ENCODE peak calls at places on chromosomes 7 and 10, in nine cellular contexts. A is cardiac muscle cell, Q is tibial artery, L is GM23248, P is colonic mucosa, Y is heart left ventricle, H is pancreas, N is spleen, W is mammary epithelial cell. G is an unnamed sample. For H3K4me1, the result is how much of the 10 kb centered on the place peaks cover.

GRCh38 chr7:13518738-13519137 is 470.7 kb downstream of the ETV1 start:
- DNase-seq in Y (no peak), W (no peak), N (no peak), H (no peak), L (no peak), Q (no peak), A (no peak), P (no peak), G (no peak)

GRCh38 chr10:30219977-30220751 is 128.9 kb downstream of the MTPAP start:
- DNase-seq in P (no peak), H (no peak), A (peak), N (no peak), W (peak), L (peak), Q (no peak), Y (no peak), G (peak)

GRCh38 chr7:82362129-82362528 is 81.4 kb downstream of the CACNA2D1 start:
- DNase-seq in L (peak), W (peak), Q (no peak), H (no peak), Y (no peak), A (peak), N (no peak), P (no peak), G (no peak)

GRCh38 chr10:14665304-14665703 is 109.4 kb downstream of the FAM107B start:
- DNase-seq in Q (no peak), L (peak), A (peak), H (no peak), N (no peak), Y (no peak), W (peak), P (peak), G (no peak)

GRCh38 chr7:111089822-111090426 is 1.0 kb upstream of the LRRN3 start:
- DNase-seq in H (no peak), A (peak), Q (no peak), L (peak), W (peak), Y (no peak), P (no peak), N (no peak), G (peak)

GRCh38 chr10:103833731-103834365 is 21.5 kb downstream of the SH3PXD2A start:
- DNase-seq in A (peak), H (peak), Y (peak), L (peak), N (peak), Q (peak), P (peak), W (no peak), G (no peak)

GRCh38 chr10:73060738-73061635 is 35.7 kb downstream of the P4HA1 start:
- DNase-seq in P (no peak), H (no peak), N (no peak), L (peak), Q (no peak), W (peak), Y (no peak), A (peak), G (peak)

GRCh38 chr7:9718071-9718470 is 1255.6 kb upstream of the PHF14 start:
- DNase-seq in W (no peak), Y (no peak), N (no peak), Q (no peak), P (no peak), A (no peak), L (no peak), H (no peak), G (no peak)

GRCh38 chr7:101804642-101805401 is 12.6 kb upstream of the CUX1 start:
- DNase-seq in L (peak), H (no peak), W (peak), A (no peak), P (peak), N (peak), Q (no peak), Y (no peak), G (peak)

GRCh38 chr7:157160433-157160832 is 21.7 kb downstream of the UBE3C start:
- DNase-seq in P (no peak), Y (no peak), W (no peak), H (no peak), N (no peak), A (no peak), L (no peak), Q (no peak), G (no peak)

GRCh38 chr7:91694221-91694856 is 186.2 kb downstream of the MTERF1 start:
- DNase-seq in H (no peak), Q (no peak), Y (no peak), N (no peak), L (peak), P (no peak), W (no peak), A (no peak), G (no peak)

GRCh38 chr10:21388541-21389068 is 136.9 kb downstream of the SKIDA1 start:
- DNase-seq in W (no peak), Y (no peak), L (no peak), H (no peak), A (no peak), Q (no peak), P (no peak), N (no peak), G (no peak)

GRCh38 chr10:24700911-24701310 is 22.8 kb downstream of the ARHGAP21 start:
- DNase-seq in H (no peak), P (no peak), Q (no peak), L (no peak), W (no peak), A (no peak), Y (no peak), N (no peak), G (no peak)

GRCh38 chr7:158374586-158374985 is 213.0 kb downstream of the PTPRN2 start:
- DNase-seq in N (no peak), Q (no peak), W (peak), H (no peak), L (peak), A (peak), P (no peak), Y (no peak), G (no peak)

GRCh38 chr10:91604462-91604935 is 28.4 kb downstream of the PPP1R3C start:
- DNase-seq in H (no peak), L (peak), N (no peak), P (no peak), A (peak), W (no peak), Y (no peak), Q (no peak), G (no peak)

GRCh38 chr7:85185355-85186082 is 1.3 kb downstream of the SEMA3D start:
- DNase-seq in A (peak), Y (peak), L (peak), Q (peak), P (peak), W (peak), H (peak), N (peak), G (no peak)

GRCh38 chr10:104096692-104097091 is 11.0 kb upstream of the COL17A1 start:
- DNase-seq in W (no peak), Q (no peak), Y (no peak), H (no peak), N (no peak), P (no peak), A (no peak), L (no peak), G (no peak)

GRCh38 chr10:80196270-80196949 is 8.9 kb downstream of the ANXA11 start:
- DNase-seq in W (peak), H (peak), P (peak), L (peak), N (peak), Q (peak), Y (peak), A (no peak), G (peak)

GRCh38 chr10:3239066-3239919 is 66.7 kb upstream of the PITRM1 start:
- DNase-seq in H (peak), Q (peak), A (peak), Y (peak), N (peak), W (peak), P (peak), L (peak), G (peak)

GRCh38 chr10:22252286-22252800 is 34.5 kb upstream of the EBLN1 start:
- DNase-seq in A (peak), H (peak), Y (peak), P (peak), N (peak), W (peak), Q (peak), L (peak), G (no peak)

GRCh38 chr7:138194567-138194966 is 118.3 kb downstream of the AKR1D1 start:
- DNase-seq in L (no peak), A (no peak), P (no peak), N (no peak), Y (no peak), Q (no peak), H (no peak), W (no peak), G (no peak)

GRCh38 chr7:91181949-91182348 is 82.3 kb upstream of the FZD1 start:
- DNase-seq in H (no peak), P (no peak), Q (no peak), L (peak), Y (no peak), W (peak), A (no peak), N (no peak), G (no peak)

GRCh38 chr7:28855538-28856217 is 102.5 kb downstream of the TRIL start:
- DNase-seq in Q (no peak), A (peak), H (no peak), W (peak), Y (no peak), L (peak), P (no peak), N (no peak), G (no peak)

GRCh38 chr7:41472427-41473125 is 230.3 kb downstream of the INHBA start:
- DNase-seq in P (no peak), A (no peak), H (no peak), Y (no peak), N (no peak), W (no peak), Q (no peak), L (peak), G (no peak)

GRCh38 chr7:18386590-18386989 is 109.0 kb upstream of the HDAC9 start:
- DNase-seq in Y (no peak), P (no peak), L (no peak), H (no peak), N (no peak), W (no peak), A (no peak), Q (no peak), G (no peak)

GRCh38 chr7:70764004-70764691 is 367.8 kb upstream of the GALNT17 start:
- DNase-seq in Y (no peak), W (no peak), L (no peak), P (no peak), A (no peak), H (no peak), Q (no peak), N (no peak), G (no peak)

GRCh38 chr10:114856544-114857287 is 35.1 kb downstream of the FHIP2A start:
- DNase-seq in Y (no peak), L (peak), H (no peak), N (no peak), P (no peak), A (peak), W (peak), Q (no peak), G (no peak)

GRCh38 chr7:41788556-41788955 is 85.7 kb upstream of the INHBA start:
- DNase-seq in L (peak), H (no peak), Q (no peak), P (no peak), Y (no peak), A (no peak), N (no peak), W (peak), G (no peak)

GRCh38 chr7:140639366-140640053 is 1.1 kb downstream of the DENND2A start:
- DNase-seq in H (no peak), P (no peak), Y (peak), N (peak), Q (no peak), A (peak), W (no peak), L (peak), G (no peak)

GRCh38 chr10:59373071-59373470 is 10.7 kb upstream of the FAM13C start:
- DNase-seq in Y (no peak), P (no peak), A (peak), N (no peak), H (no peak), W (no peak), L (peak), Q (no peak), G (no peak)

GRCh38 chr10:30534465-30535144 is 94.9 kb downstream of the LYZL2 start:
- DNase-seq in Q (peak), L (peak), N (peak), Y (peak), H (peak), A (peak), P (peak), W (peak), G (peak)

GRCh38 chr10:45197816-45198595 is 117.4 kb downstream of the OR13A1 start:
- DNase-seq in N (no peak), W (no peak), L (no peak), Y (no peak), H (no peak), A (no peak), P (no peak), Q (no peak), G (no peak)

GRCh38 chr10:119865699-119866240 is 6.9 kb downstream of the MCMBP start:
- DNase-seq in N (no peak), Y (no peak), H (no peak), Q (no peak), P (no peak), W (no peak), L (no peak), A (no peak), G (no peak)

DNA sequence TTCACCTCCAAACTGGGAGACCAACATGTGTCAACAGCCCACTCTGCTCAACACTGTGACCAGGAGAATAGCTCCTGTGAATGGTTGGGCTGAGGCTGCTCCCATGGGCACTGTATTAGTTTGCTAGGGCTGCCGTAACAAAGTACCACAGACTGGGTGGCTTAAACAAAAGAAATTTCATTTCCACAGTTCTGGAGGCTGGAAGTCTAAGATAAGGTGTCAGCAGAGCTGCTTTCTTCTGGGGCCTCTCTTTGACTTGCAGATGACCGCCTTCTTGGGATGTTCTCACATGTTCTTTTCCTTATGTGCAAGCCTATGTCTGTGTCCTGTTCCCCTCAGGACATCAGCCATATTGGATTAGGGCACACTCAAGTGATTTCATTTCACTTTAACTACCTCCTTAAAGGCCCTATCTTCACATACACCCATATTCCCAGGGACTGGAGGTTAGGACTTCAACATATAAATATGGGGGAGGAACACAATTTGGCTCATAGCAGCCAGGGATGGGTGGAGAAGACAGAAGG is 90.3 kb downstream of the CPED1 start:
- DNase-seq in Q (no peak), L (no peak), P (no peak), A (no peak), Y (no peak), H (no peak), N (no peak), W (no peak), G (no peak)
- H3K4me1 ChIP-seq in Q (under half), L (under half), P (under half), A (under half), Y (under half), H (under half), N (under half), W (under half), G (under half)

DNA sequence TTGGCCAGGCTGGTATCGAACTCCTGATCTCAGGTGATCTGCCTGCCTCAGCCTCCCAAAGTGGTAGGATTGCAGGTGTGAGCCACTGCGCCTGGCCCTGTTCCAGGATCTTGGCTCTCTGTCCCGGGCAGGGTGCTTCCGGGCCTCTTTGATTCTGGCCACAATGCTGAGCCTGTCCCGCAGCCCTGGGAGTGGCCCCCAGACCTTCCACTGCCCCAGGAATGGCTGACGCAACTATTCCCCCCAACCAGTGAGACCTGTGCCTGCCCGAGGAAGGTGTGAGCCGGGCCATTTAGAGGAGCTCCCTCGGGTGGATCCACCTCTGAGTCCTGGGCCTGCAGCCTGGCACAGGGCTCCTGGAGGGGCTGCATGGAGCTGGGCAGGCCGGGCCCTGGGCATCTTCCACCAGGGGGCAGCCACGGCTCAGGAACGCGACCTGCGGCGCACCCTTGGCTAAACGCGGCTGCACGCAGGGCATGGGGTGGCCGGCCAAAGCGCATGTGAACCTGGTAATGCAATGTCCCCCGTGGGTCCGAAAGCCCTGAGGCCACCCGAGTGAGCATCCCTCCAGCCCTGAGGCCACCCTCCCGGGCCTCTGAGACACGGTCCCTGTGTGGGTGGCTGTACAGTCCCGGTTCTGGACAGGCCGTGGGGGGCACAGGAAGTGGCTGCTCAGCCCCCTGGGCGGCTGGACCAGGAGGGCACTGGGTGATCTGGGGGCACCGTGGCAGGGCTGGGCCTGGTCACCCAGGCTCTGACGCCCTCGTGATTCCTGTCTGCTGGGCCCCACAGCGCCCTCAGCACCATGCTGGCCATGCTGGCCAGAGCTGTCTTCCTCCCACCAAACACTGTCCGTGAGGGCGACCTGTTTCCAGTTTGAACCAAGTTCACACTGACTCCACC is 24.8 kb downstream of the GRIFIN start:
- DNase-seq in P (peak), H (peak), Y (peak), A (peak), L (peak), W (peak), Q (peak), N (peak), G (peak)
- H3K4me3 ChIP-seq in P (peak), H (peak), Y (peak), A (no peak), L (peak), W (no peak), Q (peak), N (no peak), G (peak)

DNA sequence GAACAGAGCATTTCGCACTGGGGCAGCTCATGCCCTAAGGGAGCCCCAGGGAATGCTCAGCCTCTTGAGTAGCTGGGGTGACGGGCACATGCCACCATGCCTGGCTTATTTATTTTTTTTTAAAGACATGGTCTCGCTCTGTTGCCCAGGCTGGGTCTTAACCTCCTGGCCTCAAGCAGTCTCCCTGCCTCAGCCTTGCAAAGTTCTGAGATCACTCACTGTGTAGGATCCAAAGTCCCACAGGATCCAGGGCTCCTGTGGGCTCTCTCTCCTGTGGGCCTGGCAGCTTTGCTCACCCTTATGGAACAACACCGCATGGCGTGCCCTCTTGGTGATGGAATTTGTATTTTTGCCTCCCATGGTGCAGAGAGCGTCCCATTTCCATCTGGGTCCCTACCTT is 34.0 kb downstream of the TMEM120A start:
- DNase-seq in N (no peak), Q (no peak), W (no peak), Y (no peak), A (no peak), P (no peak), L (no peak), H (no peak), G (no peak)
- H3K4me1 ChIP-seq in N (half or more), Q (under half), W (under half), Y (under half), A (under half), P (under half), L (under half), H (under half), G (under half)

DNA sequence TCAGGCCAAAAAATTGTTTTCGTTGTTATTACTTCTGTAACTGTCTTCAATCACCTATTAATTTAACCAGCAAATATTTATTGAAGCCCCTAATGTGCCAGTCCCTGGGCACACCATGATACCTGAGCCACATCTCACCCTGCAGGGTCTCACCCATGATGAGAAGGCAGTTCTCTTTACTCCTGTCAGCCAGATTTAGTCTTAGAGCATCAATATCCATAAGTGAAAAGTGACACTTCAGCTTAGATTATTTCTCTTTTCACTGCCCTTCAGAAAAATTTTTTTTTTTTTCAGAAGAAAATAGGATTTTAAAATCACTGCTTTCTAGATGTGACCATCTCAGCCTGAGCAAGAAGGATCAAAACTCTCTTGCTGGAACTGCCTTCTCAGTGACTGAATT is 258.6 kb upstream of the NFE2L3 start:
- DNase-seq in Y (no peak), W (no peak), H (no peak), A (no peak), Q (no peak), P (no peak), N (no peak), L (peak), G (no peak)
- H3K4me3 ChIP-seq in Y (no peak), W (peak), H (no peak), A (no peak), Q (no peak), P (no peak), N (no peak), L (peak), G (peak)

GRCh38 chr10:70479626-70480253 is 1.2 kb downstream of the PALD1 start:
- DNase-seq in Q (no peak), L (no peak), A (no peak), N (no peak), Y (no peak), H (no peak), P (no peak), W (no peak), G (no peak)
- H3K4me1 ChIP-seq in Q (half or more), L (under half), A (under half), N (half or more), Y (half or more), H (under half), P (under half), W (under half), G (under half)

GRCh38 chr10:1309237-1309968 is 253.2 kb downstream of the WDR37 start:
- DNase-seq in P (no peak), H (no peak), Y (no peak), A (no peak), W (no peak), L (no peak), N (no peak), Q (no peak), G (no peak)

GRCh38 chr10:1308415-1308814 is 252.2 kb downstream of the WDR37 start:
- DNase-seq in P (no peak), L (no peak), A (no peak), H (no peak), Y (no peak), Q (no peak), N (no peak), W (no peak), G (no peak)

GRCh38 chr10:1311707-1312106 is 255.5 kb downstream of the WDR37 start:
- DNase-seq in W (no peak), N (no peak), L (no peak), Q (no peak), H (no peak), P (no peak), A (no peak), Y (no peak), G (no peak)

GRCh38 chr10:1309969-1310789 is 254.0 kb downstream of the WDR37 start:
- DNase-seq in N (no peak), Q (no peak), H (no peak), Y (no peak), L (no peak), W (no peak), A (no peak), P (no peak), G (no peak)
- H3K4me3 ChIP-seq in N (no peak), Q (no peak), H (no peak), Y (no peak), L (no peak), W (no peak), A (no peak), P (no peak), G (no peak)

G was measured in Caco-2.